ENCODE peak calls at places on chromosomes 3 and 15, in four cellular contexts. One of them, this sample, is unnamed.

GRCh38 chr3:33047842-33048834 is 48.8 kb downstream of the GLB1 start:
- DNase-seq in tibial nerve: no peak
- DNase-seq in CD4-positive, alpha-beta memory T cell: peak; percentile 86
- DNase-seq in GM23338: no peak
- DNase-seq in this sample: peak; percentile 40

GRCh38 chr3:58586776-58587192 is 9.6 kb upstream of the FAM107A start:
- DNase-seq in tibial nerve: no peak
- DNase-seq in CD4-positive, alpha-beta memory T cell: no peak
- DNase-seq in GM23338: peak; percentile 90
- DNase-seq in this sample: no peak

GRCh38 chr3:66441124-66441523 is 59.7 kb downstream of the LRIG1 start:
- DNase-seq in tibial nerve: no peak
- DNase-seq in CD4-positive, alpha-beta memory T cell: no peak
- DNase-seq in GM23338: peak; percentile 44
- DNase-seq in this sample: no peak

GRCh38 chr3:192079098-192079497 is 618.1 kb downstream of the PYDC2 start:
- DNase-seq in tibial nerve: no peak
- DNase-seq in CD4-positive, alpha-beta memory T cell: no peak
- DNase-seq in GM23338: peak; percentile 21
- DNase-seq in this sample: no peak

GRCh38 chr3:138461246-138461645 is 26.8 kb downstream of the ESYT3 start:
- DNase-seq in tibial nerve: no peak
- DNase-seq in CD4-positive, alpha-beta memory T cell: no peak
- DNase-seq in GM23338: no peak
- DNase-seq in this sample: no peak

GRCh38 chr3:8891774-8892173 is 71.5 kb downstream of the RAD18 start:
- DNase-seq in tibial nerve: no peak
- DNase-seq in CD4-positive, alpha-beta memory T cell: no peak
- DNase-seq in GM23338: no peak
- DNase-seq in this sample: no peak

GRCh38 chr3:87052499-87053260 is 61.7 kb upstream of the VGLL3 start:
- DNase-seq in tibial nerve: no peak
- DNase-seq in CD4-positive, alpha-beta memory T cell: no peak
- DNase-seq in GM23338: peak; percentile 66
- DNase-seq in this sample: no peak

GRCh38 chr3:31235062-31235704 is 297.5 kb upstream of the STT3B start:
- DNase-seq in tibial nerve: no peak
- DNase-seq in CD4-positive, alpha-beta memory T cell: no peak
- DNase-seq in GM23338: no peak
- DNase-seq in this sample: no peak

GRCh38 chr3:149473314-149473990 is 1.0 kb upstream of the TM4SF4 start:
- DNase-seq in tibial nerve: no peak
- DNase-seq in CD4-positive, alpha-beta memory T cell: no peak
- DNase-seq in GM23338: peak; percentile 32
- DNase-seq in this sample: no peak

GRCh38 chr3:118577055-118577759 is 457.4 kb downstream of the IGSF11 start:
- DNase-seq in tibial nerve: no peak
- DNase-seq in CD4-positive, alpha-beta memory T cell: no peak
- DNase-seq in GM23338: no peak
- DNase-seq in this sample: no peak

GRCh38 chr3:56197991-56198390 is 270.3 kb downstream of the ERC2 start:
- DNase-seq in tibial nerve: no peak
- DNase-seq in CD4-positive, alpha-beta memory T cell: no peak
- DNase-seq in GM23338: no peak
- DNase-seq in this sample: no peak

GRCh38 chr15:89685995-89686394 is 4.6 kb downstream of the PEX11A start:
- DNase-seq in tibial nerve: no peak
- DNase-seq in CD4-positive, alpha-beta memory T cell: no peak
- DNase-seq in GM23338: no peak
- DNase-seq in this sample: no peak

GRCh38 chr3:72523409-72524172 is 324.7 kb downstream of the SHQ1 start:
- DNase-seq in tibial nerve: no peak
- DNase-seq in CD4-positive, alpha-beta memory T cell: no peak
- DNase-seq in GM23338: no peak
- DNase-seq in this sample: no peak

GRCh38 chr3:67578416-67578815 is 76.0 kb downstream of the SUCLG2 start:
- DNase-seq in tibial nerve: no peak
- DNase-seq in CD4-positive, alpha-beta memory T cell: no peak
- DNase-seq in GM23338: peak; percentile 51
- DNase-seq in this sample: no peak

GRCh38 chr3:108159128-108159527 is 63.1 kb downstream of the IFT57 start:
- DNase-seq in tibial nerve: no peak
- DNase-seq in CD4-positive, alpha-beta memory T cell: no peak
- DNase-seq in GM23338: no peak
- DNase-seq in this sample: no peak

GRCh38 chr3:195247863-195248189 is 23.1 kb downstream of the XXYLT1 start:
- DNase-seq in tibial nerve: no peak
- DNase-seq in CD4-positive, alpha-beta memory T cell: no peak
- DNase-seq in GM23338: no peak
- DNase-seq in this sample: no peak

GRCh38 chr3:100316656-100317069 is 17.9 kb upstream of the NIT2 start:
- DNase-seq in tibial nerve: no peak
- DNase-seq in CD4-positive, alpha-beta memory T cell: peak; percentile 44
- DNase-seq in GM23338: peak; percentile 77
- DNase-seq in this sample: no peak

GRCh38 chr3:182465301-182466185 is 327.8 kb upstream of the ATP11B start:
- DNase-seq in tibial nerve: no peak
- DNase-seq in CD4-positive, alpha-beta memory T cell: no peak
- DNase-seq in GM23338: no peak
- DNase-seq in this sample: no peak

GRCh38 chr15:60005352-60006202 is 1.5 kb downstream of the FOXB1 start:
- DNase-seq in tibial nerve: no peak
- DNase-seq in CD4-positive, alpha-beta memory T cell: no peak
- DNase-seq in GM23338: peak; percentile 41
- DNase-seq in this sample: no peak

GRCh38 chr15:38576261-38576660 is 11.6 kb upstream of the RASGRP1 start:
- DNase-seq in tibial nerve: no peak
- DNase-seq in CD4-positive, alpha-beta memory T cell: no peak
- DNase-seq in GM23338: no peak
- DNase-seq in this sample: no peak

GRCh38 chr15:63114465-63114864 is 7.2 kb upstream of the LACTB start:
- DNase-seq in tibial nerve: no peak
- DNase-seq in CD4-positive, alpha-beta memory T cell: no peak
- DNase-seq in GM23338: no peak
- DNase-seq in this sample: no peak

GRCh38 chr3:65854606-65855304 is 184.0 kb downstream of the MAGI1 start:
- DNase-seq in tibial nerve: no peak
- DNase-seq in CD4-positive, alpha-beta memory T cell: no peak
- DNase-seq in GM23338: peak; percentile 21
- DNase-seq in this sample: no peak

GRCh38 chr3:38657369-38657768 is 7.9 kb upstream of the SCN5A start:
- DNase-seq in tibial nerve: no peak
- DNase-seq in CD4-positive, alpha-beta memory T cell: no peak
- DNase-seq in GM23338: no peak
- DNase-seq in this sample: no peak
- H3K27me3 ChIP-seq in tibial nerve: peaks cover 26% of the 10 kb centered on the region
- H3K27me3 ChIP-seq in CD4-positive, alpha-beta memory T cell: peaks cover 10% of the 10 kb centered on the region
- H3K27me3 ChIP-seq in GM23338: peaks cover 5% of the 10 kb centered on the region
- H3K27me3 ChIP-seq in this sample: peaks cover 11% of the 10 kb centered on the region

DNA sequence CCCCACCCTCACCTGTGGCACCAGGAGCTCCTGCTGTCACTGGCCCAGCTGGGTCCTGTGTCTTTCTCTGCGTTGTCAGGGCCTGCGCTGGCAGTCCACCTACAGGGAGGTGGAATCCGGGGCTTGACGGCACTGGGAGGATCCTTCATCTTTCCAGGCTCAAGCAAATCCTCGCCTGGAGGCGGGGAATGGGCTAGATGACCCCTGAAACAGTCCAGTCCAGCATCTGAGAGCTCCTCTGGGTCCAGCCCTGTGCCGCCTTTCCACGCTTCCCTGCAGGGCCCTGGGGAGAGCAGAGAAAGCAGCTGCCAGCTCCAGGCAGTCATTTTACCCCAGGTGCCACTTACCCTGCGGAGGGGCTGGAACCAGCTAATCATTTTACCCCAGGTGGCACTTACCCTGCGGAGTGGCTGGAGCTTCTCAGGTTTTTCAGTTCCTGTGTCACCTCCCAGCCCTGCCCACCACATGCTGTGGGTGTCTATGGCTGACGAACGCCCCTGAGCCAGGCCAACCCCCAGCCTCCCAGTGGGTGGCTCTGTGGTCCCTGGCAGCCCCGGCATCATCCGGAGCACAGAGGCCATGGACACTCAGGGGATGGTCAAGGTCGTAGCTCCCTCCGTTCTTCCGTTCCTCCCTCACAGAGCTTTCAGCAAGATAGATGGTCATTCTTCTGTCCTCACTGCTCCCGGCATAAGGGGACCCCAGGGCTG is 17.9 kb upstream of the ADIPOQ start:
- DNase-seq in tibial nerve: no peak
- DNase-seq in CD4-positive, alpha-beta memory T cell: no peak
- DNase-seq in GM23338: peak; percentile 20
- DNase-seq in this sample: no peak
- H3K27me3 ChIP-seq in tibial nerve: peaks cover 43% of the 10 kb centered on the region
- H3K27me3 ChIP-seq in CD4-positive, alpha-beta memory T cell: peaks cover 11% of the 10 kb centered on the region
- H3K27me3 ChIP-seq in GM23338: peaks cover 50% of the 10 kb centered on the region
- H3K27me3 ChIP-seq in this sample: peaks cover 8% of the 10 kb centered on the region

DNA sequence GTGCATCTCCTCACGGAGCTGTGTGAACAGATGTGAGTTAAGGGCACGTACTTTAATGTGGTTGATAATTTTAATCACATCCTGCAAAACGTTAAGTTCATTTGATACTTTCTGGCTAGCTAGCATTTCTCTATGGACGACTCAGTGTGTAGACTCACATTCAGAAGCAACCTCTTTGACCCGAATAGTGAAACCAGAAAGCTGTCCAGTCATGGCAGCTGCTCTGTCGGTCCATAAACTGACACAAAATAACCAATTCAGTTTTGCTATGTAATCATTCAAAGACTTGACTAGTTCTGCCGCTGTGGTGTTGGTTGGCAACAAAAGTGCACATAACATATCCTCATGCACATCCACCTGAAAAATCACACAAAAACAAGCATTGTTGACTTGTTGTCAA is 3.7 kb upstream of the GFM1 start:
- DNase-seq in tibial nerve: no peak
- DNase-seq in CD4-positive, alpha-beta memory T cell: no peak
- DNase-seq in GM23338: no peak
- DNase-seq in this sample: no peak
- H3K27me3 ChIP-seq in tibial nerve: no peaks in the 10 kb centered on the region
- H3K27me3 ChIP-seq in CD4-positive, alpha-beta memory T cell: no peaks in the 10 kb centered on the region
- H3K27me3 ChIP-seq in GM23338: no peaks in the 10 kb centered on the region
- H3K27me3 ChIP-seq in this sample: no peaks in the 10 kb centered on the region

GRCh38 chr3:35439626-35440025 is 199.7 kb upstream of the ARPP21 start:
- DNase-seq in tibial nerve: no peak
- DNase-seq in CD4-positive, alpha-beta memory T cell: no peak
- DNase-seq in GM23338: no peak
- DNase-seq in this sample: no peak
- H3K27me3 ChIP-seq in tibial nerve: no peaks in the 10 kb centered on the region
- H3K27me3 ChIP-seq in CD4-positive, alpha-beta memory T cell: no peaks in the 10 kb centered on the region
- H3K27me3 ChIP-seq in GM23338: no peaks in the 10 kb centered on the region
- H3K27me3 ChIP-seq in this sample: no peaks in the 10 kb centered on the region

DNA sequence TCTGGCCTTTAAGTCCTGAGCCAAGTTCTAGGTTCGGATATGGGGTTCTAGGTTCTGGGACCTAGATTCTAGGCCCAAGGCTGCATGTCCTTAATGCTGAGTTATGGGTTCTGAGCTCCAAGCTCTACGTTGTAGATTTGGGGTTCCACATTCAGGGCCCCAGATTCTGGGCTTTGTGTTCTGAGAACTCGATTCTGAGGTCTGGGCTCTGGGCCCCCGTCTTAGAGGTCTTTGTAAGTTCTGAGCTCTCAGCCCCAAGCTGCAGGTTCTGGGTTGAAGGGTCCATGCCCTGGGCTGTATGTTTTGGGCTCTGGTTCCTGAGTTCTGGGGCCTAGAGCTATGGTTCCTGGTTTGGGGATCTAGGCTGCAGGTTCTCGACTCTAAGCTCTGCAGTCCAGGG is 10.0 kb upstream of the DNAJB8 start:
- DNase-seq in tibial nerve: no peak
- DNase-seq in CD4-positive, alpha-beta memory T cell: no peak
- DNase-seq in GM23338: no peak
- DNase-seq in this sample: no peak
- H3K27me3 ChIP-seq in tibial nerve: peaks cover 86% of the 10 kb centered on the region
- H3K27me3 ChIP-seq in CD4-positive, alpha-beta memory T cell: no peaks in the 10 kb centered on the region
- H3K27me3 ChIP-seq in GM23338: peaks cover 100% of the 10 kb centered on the region
- H3K27me3 ChIP-seq in this sample: peaks cover 6% of the 10 kb centered on the region

This sample was measured in effector memory CD4-positive, alpha-beta T cell.